ENCODE peak calls at places on chromosomes 1 and 21, in four cellular contexts. G is LoVo, S is cardiac muscle cell, Z is neural crest cell. U is an unnamed sample.

GRCh38 chr1:33842348-33842747 is 21.5 kb upstream of the HMGB4 start:
- DNase-seq in G (no peak), S (no peak), Z (no peak), U (no peak)

GRCh38 chr1:226658538-226659125 is 80.5 kb downstream of the ITPKB start:
- DNase-seq in G (no peak), S (no peak), Z (no peak), U (no peak)

GRCh38 chr1:41609166-41609883 is 124.8 kb upstream of the EDN2 start:
- DNase-seq in G (no peak), S (no peak), Z (no peak), U (no peak)

GRCh38 chr1:154325583-154326545 is 539 bp downstream of the ATP8B2 start:
- DNase-seq in G (no peak), S (peak; percentile 92), Z (peak; percentile 76), U (peak; percentile 72)

GRCh38 chr1:36937371-36937770 is 96.9 kb downstream of the GRIK3 start:
- DNase-seq in G (no peak), S (no peak), Z (no peak), U (no peak)

GRCh38 chr1:16612332-16613172 is 812 bp downstream of the NBPF1 start:
- DNase-seq in G (peak; percentile 68), S (peak; percentile 87), Z (peak; percentile 58), U (peak; percentile 43)

GRCh38 chr21:32940079-32941014 is 85.4 kb upstream of the OLIG2 start:
- DNase-seq in G (peak; percentile 67), S (peak; percentile 68), Z (peak; percentile 50), U (peak; percentile 27)

GRCh38 chr1:207031632-207032258 is 811 bp downstream of the C1orf116 start:
- DNase-seq in G (peak; percentile 73), S (no peak), Z (no peak), U (no peak)

GRCh38 chr1:94738371-94738770 is 81.8 kb upstream of the SLC44A3 start:
- DNase-seq in G (no peak), S (no peak), Z (no peak), U (no peak)

GRCh38 chr1:98110674-98111073 is 189.8 kb upstream of the DPYD start:
- DNase-seq in G (no peak), S (no peak), Z (no peak), U (peak; percentile 80)

GRCh38 chr1:234529661-234530237 is 50.8 kb upstream of the TARBP1 start:
- DNase-seq in G (no peak), S (no peak), Z (no peak), U (no peak)

GRCh38 chr1:238951809-238952208 is 434.6 kb upstream of the CHRM3 start:
- DNase-seq in G (peak; percentile 3), S (peak; percentile 48), Z (peak; percentile 22), U (peak; percentile 22)

GRCh38 chr1:111448482-111448917 is 556 bp downstream of the WDR77 start:
- DNase-seq in G (no peak), S (no peak), Z (no peak), U (no peak)

GRCh38 chr1:173954179-173954578 is 37.1 kb upstream of the SERPINC1 start:
- DNase-seq in G (no peak), S (no peak), Z (no peak), U (no peak)

GRCh38 chr21:16304700-16305099 is 574.9 kb downstream of the USP25 start:
- DNase-seq in G (no peak), S (no peak), Z (no peak), U (no peak)

GRCh38 chr1:40783001-40783905 is at the start of gene KCNQ4:
- DNase-seq in G (peak; percentile 62), S (peak; percentile 79), Z (peak; percentile 31), U (no peak)

GRCh38 chr1:154483941-154484803 is 17.8 kb upstream of the TDRD10 start:
- DNase-seq in G (peak; percentile 70), S (no peak), Z (no peak), U (peak; percentile 95)

GRCh38 chr1:89088597-89088996 is 23.6 kb upstream of the GBP1 start:
- DNase-seq in G (no peak), S (no peak), Z (no peak), U (no peak)